ENCODE peak calls at places on chromosomes 7 and 10, in seven cellular contexts. One of them, this sample, is unnamed.

GRCh38 chr10:80437227-80437626 is 16.9 kb upstream of the TSPAN14 start:
- DNase-seq in Right ventricle myocardium superior: no peak
- DNase-seq in NCI-H1417: no peak
- DNase-seq in RCC 7860: no peak
- DNase-seq in AG08396: no peak
- DNase-seq in NAMALWA: no peak
- DNase-seq in osteoblast: no peak
- DNase-seq in this sample: no peak

GRCh38 chr10:43151371-43151770 is 13.1 kb downstream of the CSGALNACT2 start:
- DNase-seq in Right ventricle myocardium superior: no peak
- DNase-seq in NCI-H1417: no peak
- DNase-seq in RCC 7860: no peak
- DNase-seq in AG08396: no peak
- DNase-seq in NAMALWA: no peak
- DNase-seq in osteoblast: no peak
- DNase-seq in this sample: no peak

GRCh38 chr10:17483079-17483478 is 28.7 kb upstream of the ST8SIA6 start:
- DNase-seq in Right ventricle myocardium superior: no peak
- DNase-seq in NCI-H1417: no peak
- DNase-seq in RCC 7860: no peak
- DNase-seq in AG08396: no peak
- DNase-seq in NAMALWA: no peak
- DNase-seq in osteoblast: no peak
- DNase-seq in this sample: no peak

GRCh38 chr10:44931621-44932337 is 20.6 kb downstream of the TMEM72 start:
- DNase-seq in Right ventricle myocardium superior: no peak
- DNase-seq in NCI-H1417: no peak
- DNase-seq in RCC 7860: no peak
- DNase-seq in AG08396: no peak
- DNase-seq in NAMALWA: no peak
- DNase-seq in osteoblast: peak
- DNase-seq in this sample: no peak

GRCh38 chr10:96711048-96711713 is 9.1 kb downstream of the PIK3AP1 start:
- DNase-seq in Right ventricle myocardium superior: no peak
- DNase-seq in NCI-H1417: no peak
- DNase-seq in RCC 7860: no peak
- DNase-seq in AG08396: no peak
- DNase-seq in NAMALWA: no peak
- DNase-seq in osteoblast: no peak
- DNase-seq in this sample: no peak

GRCh38 chr7:130112662-130113425 is 42.5 kb downstream of the KLHDC10 start:
- DNase-seq in Right ventricle myocardium superior: no peak
- DNase-seq in NCI-H1417: no peak
- DNase-seq in RCC 7860: no peak
- DNase-seq in AG08396: no peak
- DNase-seq in NAMALWA: no peak
- DNase-seq in osteoblast: no peak
- DNase-seq in this sample: no peak

GRCh38 chr10:113957013-113957412 is 86.7 kb upstream of the ADRB1 start:
- DNase-seq in Right ventricle myocardium superior: no peak
- DNase-seq in NCI-H1417: no peak
- DNase-seq in RCC 7860: no peak
- DNase-seq in AG08396: peak
- DNase-seq in NAMALWA: no peak
- DNase-seq in osteoblast: no peak
- DNase-seq in this sample: peak

GRCh38 chr7:150476819-150477631 is 26.6 kb downstream of the GIMAP8 start:
- DNase-seq in Right ventricle myocardium superior: no peak
- DNase-seq in NCI-H1417: no peak
- DNase-seq in RCC 7860: no peak
- DNase-seq in AG08396: no peak
- DNase-seq in NAMALWA: no peak
- DNase-seq in osteoblast: no peak
- DNase-seq in this sample: no peak

GRCh38 chr7:144854839-144855424 is 19.1 kb upstream of the TPK1 start:
- DNase-seq in Right ventricle myocardium superior: no peak
- DNase-seq in NCI-H1417: peak
- DNase-seq in RCC 7860: peak
- DNase-seq in AG08396: no peak
- DNase-seq in NAMALWA: peak
- DNase-seq in osteoblast: no peak
- DNase-seq in this sample: peak